ENCODE peak calls at places on chromosome 17, in four cellular contexts. E, T, H and L are unnamed samples.

GRCh38 chr17:8153550-8153956 is 1.3 kb upstream of the PER1 start:
- DNase-seq in E (peak), T (no peak), H (peak), L (no peak)

GRCh38 chr17:61203765-61204164 is 195.9 kb upstream of the TBX2 start:
- DNase-seq in H (no peak), E (no peak), T (no peak), L (no peak)

GRCh38 chr17:40909755-40910154 is 24.7 kb upstream of the KRT20 start:
- DNase-seq in H (peak), T (no peak), E (no peak), L (no peak)

GRCh38 chr17:70099884-70100283 is 24.9 kb downstream of the KCNJ16 start:
- DNase-seq in H (no peak), T (no peak), E (no peak), L (no peak)

GRCh38 chr17:21214777-21215541 is 998 bp upstream of the TMEM11 start:
- DNase-seq in E (peak), H (no peak), T (no peak), L (no peak)

GRCh38 chr17:42612013-42612412 is 2.5 kb downstream of the TUBG1 start:
- DNase-seq in T (no peak), H (no peak), E (no peak), L (no peak)

GRCh38 chr17:31792007-31792585 is 66.9 kb downstream of the COPRS start:
- DNase-seq in T (no peak), H (no peak), E (no peak), L (no peak)

GRCh38 chr17:42453544-42453943 is 5.1 kb upstream of the ATP6V0A1 start:
- DNase-seq in T (no peak), E (no peak), H (no peak), L (no peak)

GRCh38 chr17:40956401-40957254 is 10.1 kb downstream of the KRT39 start:
- DNase-seq in E (no peak), T (no peak), H (peak), L (no peak)

GRCh38 chr17:21358185-21358584 is 18.0 kb upstream of the KCNJ12 start:
- DNase-seq in H (no peak), E (no peak), T (no peak), L (no peak)

GRCh38 chr17:46839211-46839610 is 12.2 kb upstream of the WNT9B start:
- DNase-seq in T (no peak), E (no peak), H (no peak), L (no peak)

GRCh38 chr17:41360291-41360995 is 9.2 kb downstream of the KRT33B start:
- DNase-seq in E (no peak), H (no peak), T (no peak), L (no peak)

GRCh38 chr17:72719582-72720493 is 372.6 kb downstream of the SLC39A11 start:
- DNase-seq in H (no peak), E (no peak), T (no peak), L (no peak)

GRCh38 chr17:29059281-29059680 is 16.3 kb downstream of the PIPOX start:
- DNase-seq in E (peak), T (no peak), H (peak), L (no peak)

GRCh38 chr17:41010421-41010820 is 1.5 kb upstream of the KRTAP3-1 start:
- DNase-seq in E (no peak), H (no peak), T (no peak), L (no peak)

GRCh38 chr17:46868689-46869187 is 17.4 kb downstream of the WNT9B start:
- DNase-seq in H (no peak), E (no peak), T (no peak), L (no peak)

GRCh38 chr17:48723555-48724239 is 712 bp downstream of the PRAC2 start:
- DNase-seq in T (no peak), H (no peak), E (no peak), L (no peak)
- TF ChIP-seq POLR2AphosphoS2 in T (no peak), H (no peak), E (no peak), L (no peak)

DNA sequence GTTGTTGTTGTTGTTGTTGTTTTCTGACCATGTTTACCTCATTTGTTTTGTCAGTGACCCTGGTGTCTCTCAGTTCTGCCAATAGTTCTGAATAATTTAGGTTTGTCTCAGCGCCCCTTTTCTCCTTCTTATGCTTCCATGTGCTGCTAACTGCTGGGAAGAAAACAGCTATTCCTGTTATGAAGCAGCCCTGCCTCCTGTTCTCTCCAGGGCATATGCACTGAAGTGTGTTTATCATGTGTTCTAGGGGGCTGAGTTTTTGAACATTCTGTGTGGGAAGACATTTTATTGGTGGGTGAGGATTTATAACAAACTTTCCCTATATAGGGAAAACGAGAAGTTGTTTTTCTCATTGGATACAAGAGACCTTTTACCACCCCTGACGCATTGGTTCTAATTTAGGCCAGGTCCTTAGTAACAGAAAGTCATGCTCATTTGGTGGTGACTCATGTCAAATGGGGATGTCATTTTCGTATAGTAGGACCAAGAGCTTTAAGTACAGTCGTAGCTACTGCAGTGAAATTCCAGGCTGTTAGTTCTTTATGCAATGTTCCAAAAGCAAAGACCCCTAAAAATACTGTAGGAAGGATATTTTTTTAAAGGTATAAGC is 135.6 kb downstream of the TRIM37 start:
- DNase-seq in H (no peak), T (no peak), E (no peak), L (no peak)
- TF ChIP-seq POLR2AphosphoS2 in H (no peak), T (no peak), E (no peak), L (no peak)

DNA sequence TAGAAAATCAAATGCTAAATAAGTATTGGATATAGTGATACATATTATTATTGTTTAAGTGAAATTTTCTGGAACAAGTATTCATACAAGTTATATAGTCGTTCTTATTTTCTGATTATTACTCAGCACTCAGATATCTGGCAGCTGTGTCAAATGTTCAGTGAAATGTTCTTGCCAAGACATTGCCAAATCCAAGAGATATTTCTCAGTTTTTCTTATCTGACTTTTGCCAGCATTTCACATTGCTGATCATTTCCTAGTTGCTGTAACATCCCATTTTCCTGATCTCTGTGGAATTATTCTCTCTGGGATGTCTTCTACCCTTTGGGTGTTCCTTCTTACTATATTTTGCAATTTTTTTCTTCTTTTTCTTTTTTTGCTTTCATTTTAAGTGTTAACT is 262.3 kb downstream of the KIF2B start:
- DNase-seq in E (no peak), H (no peak), T (no peak), L (no peak)
- TF ChIP-seq POLR2AphosphoS2 in E (no peak), H (no peak), T (no peak), L (no peak)

GRCh38 chr17:78421534-78422266 is 43.3 kb downstream of the PGS1 start:
- DNase-seq in T (peak), H (peak), E (peak), L (peak)
- TF ChIP-seq POLR2AphosphoS2 in T (no peak), H (no peak), E (no peak), L (no peak)

GRCh38 chr17:68060336-68060735 is 24.8 kb downstream of the KPNA2 start:
- DNase-seq in T (no peak), E (no peak), H (no peak), L (no peak)
- TF ChIP-seq POLR2AphosphoS2 in T (no peak), E (no peak), H (no peak), L (no peak)

DNA sequence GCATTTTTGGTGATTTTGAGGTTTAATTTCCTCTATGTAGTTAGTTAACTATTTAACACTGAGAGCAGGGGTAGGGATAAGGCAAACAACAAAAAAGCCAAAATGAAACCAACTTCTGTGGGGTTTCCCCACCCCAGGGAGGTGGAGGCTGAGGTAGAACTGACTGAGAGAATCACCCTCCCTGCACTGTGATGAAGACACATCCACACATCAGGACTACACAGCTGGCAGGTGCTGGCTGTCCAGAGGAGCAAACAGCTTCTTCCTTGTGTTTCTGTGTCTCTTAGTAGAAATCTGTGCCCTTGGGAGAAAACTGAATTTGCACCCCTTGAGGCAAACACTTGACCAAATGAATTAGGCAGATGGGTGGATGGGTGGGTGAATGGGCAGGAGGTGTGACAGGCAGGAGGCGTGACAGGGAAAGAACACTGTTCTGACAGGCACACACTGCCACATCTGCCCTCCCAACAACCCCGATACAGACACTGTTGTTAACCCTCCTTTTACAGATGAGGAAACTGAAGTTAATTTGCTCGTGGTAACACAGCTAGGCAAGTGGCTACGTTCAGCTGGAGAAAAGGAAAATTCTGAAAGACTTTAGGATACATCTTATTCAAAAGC is 62.9 kb upstream of the AMZ2 start:
- DNase-seq in H (no peak), E (no peak), T (no peak), L (no peak)
- TF ChIP-seq POLR2AphosphoS2 in H (no peak), E (no peak), T (no peak), L (no peak)

DNA sequence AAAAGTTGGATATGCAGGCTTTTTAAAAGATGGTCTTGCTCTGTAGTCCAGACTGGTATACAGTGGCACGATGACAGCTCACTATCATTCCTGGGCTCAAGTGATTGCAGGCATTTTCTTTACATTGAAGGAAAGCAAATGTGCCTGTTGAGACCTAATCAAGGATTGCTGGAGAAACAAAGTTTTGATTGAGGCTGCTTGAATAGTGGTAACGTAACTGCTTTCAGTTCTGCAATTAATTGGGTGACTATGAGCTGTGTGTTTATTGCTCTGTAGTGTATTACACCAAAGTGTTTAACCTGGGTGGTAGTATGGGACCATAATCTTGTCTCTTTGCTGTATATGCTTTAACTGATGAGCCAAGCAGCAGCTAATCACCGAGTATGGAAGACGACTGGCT is 2.3 kb downstream of the UBB start:
- DNase-seq in E (no peak), T (no peak), H (no peak), L (no peak)
- TF ChIP-seq POLR2AphosphoS2 in E (no peak), T (no peak), H (no peak), L (peak)

GRCh38 chr17:65362826-65363225 is 198.6 kb downstream of the AXIN2 start:
- DNase-seq in E (no peak), H (no peak), T (no peak), L (no peak)

GRCh38 chr17:65355246-65355645 is 206.2 kb downstream of the AXIN2 start:
- DNase-seq in E (no peak), T (no peak), H (no peak), L (no peak)

GRCh38 chr17:65360961-65361552 is 200.4 kb downstream of the AXIN2 start:
- DNase-seq in E (no peak), T (no peak), H (no peak), L (no peak)

GRCh38 chr17:65356524-65356923 is 204.9 kb downstream of the AXIN2 start:
- DNase-seq in H (no peak), T (no peak), E (no peak), L (no peak)

DNA sequence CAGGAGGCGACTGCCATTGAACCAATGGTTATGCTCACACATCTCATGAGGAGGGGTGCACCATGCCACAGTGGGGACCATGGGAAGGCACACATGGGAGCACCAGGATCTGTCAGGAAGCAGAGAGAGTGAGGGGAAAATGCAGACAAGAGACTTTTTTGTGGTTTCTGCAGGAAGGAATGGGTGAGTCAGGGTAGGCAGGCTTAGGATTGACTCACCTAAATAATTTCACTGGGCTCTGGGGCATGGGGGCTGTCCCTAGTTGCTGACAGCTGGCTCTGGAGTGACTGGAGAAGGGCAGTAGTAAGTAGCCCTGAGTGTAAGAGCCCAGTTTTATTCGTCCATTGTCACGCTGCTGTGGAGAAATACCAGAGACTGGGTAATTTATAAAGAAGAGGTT is 202.4 kb downstream of the AXIN2 start:
- DNase-seq in T (no peak), H (no peak), E (no peak), L (no peak)
- TF ChIP-seq POLR2AphosphoS2 in T (no peak), H (no peak), E (no peak), L (no peak)

GRCh38 chr17:81395600-81396277 is 482 bp downstream of the BAHCC1 start:
- DNase-seq in H (no peak), E (no peak), T (no peak), L (no peak)
- TF ChIP-seq POLR2AphosphoS2 in H (no peak), E (no peak), T (no peak), L (no peak)